ENCODE peak calls at places on chromosomes 16 and 17, in nine cellular contexts. D, I, F, V, H, Q, S, C and U are unnamed samples.

GRCh38 chr16:29701214-29701555 is 22.2 kb downstream of the QPRT start:
- DNase-seq in S (no peak), Q (no peak), D (no peak), H (no peak), V (no peak), C (no peak), F (no peak), I (no peak), U (no peak)

GRCh38 chr17:32792207-32792606 is 84.7 kb downstream of the MYO1D start:
- DNase-seq in Q (no peak), C (no peak), V (no peak), I (no peak), H (no peak), F (no peak), D (no peak), S (no peak), U (no peak)

GRCh38 chr16:87246269-87247065 is 70.7 kb downstream of the C16orf95 start:
- DNase-seq in I (no peak), D (no peak), V (no peak), Q (no peak), C (no peak), S (no peak), F (no peak), H (no peak), U (no peak)

GRCh38 chr17:28792877-28793666 is 49.3 kb downstream of the TRAF4 start:
- DNase-seq in C (peak; percentile 90), H (no peak), Q (no peak), I (no peak), F (no peak), V (no peak), D (no peak), S (no peak), U (no peak)

GRCh38 chr16:60077791-60078280 is 1343.7 kb upstream of the GOT2 start:
- DNase-seq in I (no peak), D (no peak), F (no peak), C (peak; percentile 91), H (no peak), Q (no peak), S (no peak), V (no peak), U (no peak)

GRCh38 chr16:72455743-72456659 is 284.0 kb upstream of the PMFBP1 start:
- DNase-seq in S (no peak), Q (no peak), I (no peak), C (no peak), D (no peak), V (no peak), F (no peak), H (no peak), U (no peak)

GRCh38 chr17:59669411-59669810 is 37.8 kb downstream of the PTRH2 start:
- DNase-seq in C (no peak), I (no peak), H (no peak), Q (no peak), F (no peak), S (no peak), D (no peak), V (no peak), U (no peak)

GRCh38 chr17:82490512-82491195 is 28.9 kb upstream of the FOXK2 start:
- DNase-seq in D (no peak), S (no peak), C (no peak), H (no peak), F (no peak), Q (no peak), I (no peak), V (no peak), U (no peak)

GRCh38 chr17:12041316-12041715 is 20.6 kb downstream of the MAP2K4 start:
- DNase-seq in D (no peak), C (peak; percentile 47), I (no peak), Q (no peak), S (no peak), H (no peak), F (peak; percentile 40), V (no peak), U (no peak)

GRCh38 chr17:56934280-56934679 is 20.4 kb upstream of the TRIM25 start:
- DNase-seq in V (no peak), F (no peak), I (no peak), S (no peak), H (no peak), D (no peak), Q (no peak), C (peak; percentile 44), U (no peak)

GRCh38 chr17:46916211-46916610 is 6.7 kb upstream of the GOSR2 start:
- DNase-seq in D (no peak), Q (no peak), C (no peak), S (no peak), H (no peak), I (no peak), V (no peak), F (no peak), U (no peak)

GRCh38 chr17:56681561-56682266 is 88.2 kb downstream of the NOG start:
- DNase-seq in V (no peak), Q (no peak), F (peak; percentile 67), H (no peak), I (no peak), D (no peak), C (peak; percentile 78), S (no peak), U (no peak)

GRCh38 chr17:81402530-81402941 is 7.3 kb downstream of the BAHCC1 start:
- DNase-seq in V (no peak), Q (no peak), S (no peak), D (no peak), C (no peak), F (peak; percentile 27), H (no peak), I (no peak), U (no peak)

GRCh38 chr16:49775581-49775980 is 80.3 kb downstream of the ZNF423 start:
- DNase-seq in C (no peak), H (no peak), V (no peak), I (no peak), F (no peak), S (no peak), D (no peak), Q (no peak), U (no peak)

GRCh38 chr16:48409839-48410610 is 24.8 kb upstream of the SIAH1 start:
- DNase-seq in H (no peak), I (no peak), D (no peak), C (peak; percentile 79), Q (no peak), V (no peak), F (peak; percentile 83), S (no peak), U (no peak)

GRCh38 chr17:40345161-40346034 is 19.1 kb downstream of the GJD3 start:
- DNase-seq in F (peak; percentile 82), Q (no peak), I (no peak), D (no peak), H (no peak), V (no peak), S (no peak), C (no peak), U (peak; percentile 33)

GRCh38 chr17:68605914-68606313 is 4.7 kb upstream of the FAM20A start:
- DNase-seq in Q (no peak), H (no peak), S (no peak), D (no peak), F (no peak), I (no peak), C (no peak), V (no peak), U (no peak)

GRCh38 chr17:36183001-36183810 is 6.8 kb upstream of the TBC1D3B start:
- DNase-seq in I (peak; percentile 21), D (no peak), S (no peak), H (peak; percentile 55), Q (no peak), C (no peak), V (peak; percentile 71), F (no peak), U (no peak)

GRCh38 chr17:21240375-21241055 is 12.7 kb downstream of the NATD1 start:
- DNase-seq in I (no peak), S (no peak), F (no peak), C (no peak), H (no peak), Q (no peak), D (no peak), V (no peak), U (no peak)

GRCh38 chr17:17246879-17247278 is 9.9 kb upstream of the FLCN start:
- DNase-seq in C (no peak), V (no peak), Q (no peak), S (no peak), I (no peak), H (no peak), D (no peak), F (no peak), U (no peak)

GRCh38 chr17:76153640-76154039 is 12.6 kb upstream of the FOXJ1 start:
- DNase-seq in H (no peak), D (no peak), I (no peak), C (no peak), F (no peak), S (no peak), V (no peak), Q (no peak), U (no peak)

GRCh38 chr17:28901866-28902818 is 737 bp downstream of the DHRS13 start:
- DNase-seq in I (peak; percentile 48), S (no peak), F (peak; percentile 55), V (peak; percentile 56), Q (peak; percentile 43), C (peak; percentile 32), H (peak; percentile 31), D (no peak), U (no peak)

GRCh38 chr17:44069974-44070454 is 521 bp upstream of the G6PC3 start:
- DNase-seq in H (peak; percentile 30), S (no peak), V (no peak), F (no peak), D (no peak), I (no peak), C (peak; percentile 37), Q (no peak), U (no peak)

GRCh38 chr17:78362671-78363070 is 2.8 kb upstream of the SOCS3 start:
- DNase-seq in D (no peak), V (no peak), C (no peak), H (no peak), S (no peak), I (no peak), Q (no peak), F (no peak), U (no peak)

GRCh38 chr17:4673986-4674770 is 29.8 kb downstream of the PELP1 start:
- DNase-seq in I (no peak), D (no peak), H (no peak), S (no peak), F (no peak), Q (no peak), C (no peak), V (no peak), U (no peak)

GRCh38 chr17:78779848-78780247 is 2.2 kb downstream of the CYTH1 start:
- DNase-seq in H (no peak), V (no peak), I (peak; percentile 45), F (no peak), D (no peak), Q (peak; percentile 62), S (peak; percentile 41), C (no peak), U (no peak)

GRCh38 chr17:32569171-32570080 is 82.6 kb downstream of the CDK5R1 start:
- DNase-seq in V (no peak), F (peak; percentile 38), I (no peak), C (no peak), D (no peak), S (no peak), Q (no peak), H (no peak), U (no peak)

GRCh38 chr16:47473794-47474193 is 12.7 kb downstream of the PHKB start:
- DNase-seq in I (no peak), S (no peak), Q (no peak), D (no peak), H (no peak), V (no peak), F (no peak), C (no peak), U (no peak)

GRCh38 chr17:58911741-58912343 is 156.2 kb downstream of the PPM1E start:
- DNase-seq in S (no peak), C (no peak), H (no peak), I (no peak), F (no peak), Q (no peak), V (no peak), D (no peak), U (no peak)

GRCh38 chr17:39791296-39791992 is 53.7 kb downstream of the GRB7 start:
- DNase-seq in V (no peak), F (no peak), H (no peak), Q (no peak), D (no peak), C (no peak), S (no peak), I (no peak), U (no peak)

GRCh38 chr16:85635545-85636140 is 22.5 kb downstream of the GSE1 start:
- DNase-seq in I (no peak), V (no peak), S (no peak), Q (no peak), H (no peak), D (no peak), C (no peak), F (no peak), U (no peak)